ENCODE peak calls at places on chromosomes 16 and 17, in ten cellular contexts. D is HFFc6; B is omental fat pad; C is GM10248; N is CD4-positive, alpha-beta T cell; P is mammary epithelial cell; F is glutamatergic neuron; W is esophagus squamous epithelium; J is MM.1S; Q is AG04450. A is an unnamed sample.

GRCh38 chr17:39276113-39276512 is 50.4 kb upstream of the STAC2 start:
- DNase-seq in Q (no peak), F (no peak), P (no peak), N (no peak), B (no peak), W (no peak), J (no peak), D (no peak), C (no peak), A (no peak)

GRCh38 chr17:39579318-39580081 is 28.2 kb downstream of the NEUROD2 start:
- DNase-seq in W (no peak), Q (no peak), P (no peak), J (no peak), F (no peak), D (no peak), B (no peak), N (no peak), C (no peak), A (no peak)

GRCh38 chr16:47143677-47144558 is at the start of gene NETO2:
- DNase-seq in P (peak), W (no peak), D (peak), C (peak), J (peak), N (peak), F (peak), Q (no peak), B (no peak), A (no peak)

GRCh38 chr17:41486809-41487530 is 2.7 kb downstream of the KRT36 start:
- DNase-seq in N (peak), B (no peak), W (no peak), P (no peak), J (peak), F (no peak), Q (no peak), C (peak), D (no peak), A (no peak)

GRCh38 chr17:53127331-53127730 is 695.4 kb upstream of the KIF2B start:
- DNase-seq in J (no peak), W (no peak), Q (no peak), P (no peak), F (no peak), N (no peak), B (no peak), D (no peak), C (no peak), A (no peak)

GRCh38 chr16:29753516-29753915 is 7.7 kb upstream of the C16orf54 start:
- DNase-seq in D (no peak), P (no peak), C (no peak), B (no peak), Q (no peak), W (no peak), N (no peak), F (no peak), J (no peak), A (no peak)

GRCh38 chr16:77297996-77298637 is 98.9 kb downstream of the SYCE1L start:
- DNase-seq in D (peak), Q (no peak), P (peak), W (no peak), J (no peak), B (no peak), C (no peak), F (no peak), N (no peak), A (peak)

GRCh38 chr16:19885456-19886060 is 910 bp upstream of the GPRC5B start:
- DNase-seq in F (peak), Q (no peak), C (no peak), B (no peak), N (no peak), W (no peak), J (no peak), P (no peak), D (no peak), A (no peak)

GRCh38 chr16:11198817-11199216 is 57.2 kb downstream of the SOCS1 start:
- DNase-seq in N (no peak), F (no peak), C (no peak), D (no peak), B (no peak), Q (no peak), J (no peak), P (peak), W (no peak), A (no peak)

GRCh38 chr17:35148144-35148543 is 527 bp downstream of the UNC45B start:
- DNase-seq in D (no peak), F (no peak), Q (no peak), J (no peak), B (no peak), W (no peak), N (no peak), C (no peak), P (no peak), A (no peak)

GRCh38 chr16:72956124-72957064 is 91.5 kb downstream of the ZFHX3 start:
- DNase-seq in B (no peak), N (no peak), P (no peak), F (no peak), W (no peak), Q (no peak), C (no peak), D (no peak), J (no peak), A (no peak)

GRCh38 chr16:87318158-87318644 is 1.0 kb upstream of the C16orf95 start:
- DNase-seq in J (peak), N (no peak), P (no peak), D (no peak), C (no peak), Q (no peak), F (no peak), W (no peak), B (no peak), A (no peak)

GRCh38 chr17:45223541-45224528 is 2.1 kb downstream of the FMNL1 start:
- DNase-seq in Q (no peak), D (no peak), N (peak), W (no peak), F (no peak), B (no peak), C (no peak), J (peak), P (no peak), A (no peak)

GRCh38 chr17:43879723-43880419 is 27.5 kb downstream of the MPP2 start:
- DNase-seq in D (no peak), C (no peak), Q (no peak), J (no peak), B (no peak), F (no peak), P (no peak), N (no peak), W (no peak), A (no peak)

GRCh38 chr16:66750279-66751134 is 902 bp downstream of the DYNC1LI2 start:
- DNase-seq in B (no peak), Q (no peak), W (no peak), F (no peak), P (peak), N (no peak), J (no peak), D (no peak), C (peak), A (no peak)

GRCh38 chr16:361872-362701 is 8.3 kb downstream of the MRPL28 start:
- DNase-seq in W (no peak), C (peak), B (no peak), N (peak), D (peak), Q (peak), P (peak), F (peak), J (peak), A (peak)

GRCh38 chr16:72099377-72099818 is 5.8 kb downstream of the DHX38 start:
- DNase-seq in B (no peak), C (peak), D (peak), W (no peak), N (peak), J (peak), F (peak), P (peak), Q (no peak), A (peak)

GRCh38 chr17:6843241-6843890 is 11.8 kb upstream of the TEKT1 start:
- DNase-seq in B (no peak), F (no peak), P (peak), D (peak), N (no peak), C (peak), Q (no peak), J (peak), W (no peak), A (peak)

GRCh38 chr17:29566473-29567361 is at the start of gene ABHD15:
- DNase-seq in D (peak), C (peak), Q (no peak), B (peak), W (no peak), N (no peak), J (peak), F (peak), P (peak), A (no peak)

GRCh38 chr17:76063880-76064546 is 8.3 kb downstream of the SRP68 start:
- DNase-seq in N (peak), P (no peak), Q (no peak), C (no peak), J (no peak), B (no peak), D (no peak), W (no peak), F (no peak), A (no peak)

GRCh38 chr17:77098884-77099545 is 41.8 kb upstream of the SEC14L1 start:
- DNase-seq in F (no peak), C (no peak), W (no peak), N (peak), J (no peak), P (peak), Q (peak), D (peak), B (peak), A (peak)

GRCh38 chr17:2958706-2959222 is 104.6 kb downstream of the OR1D5 start:
- DNase-seq in F (no peak), D (no peak), N (no peak), W (no peak), Q (no peak), C (no peak), J (no peak), B (no peak), P (no peak), A (no peak)

GRCh38 chr17:69819316-69820087 is 255.5 kb upstream of the KCNJ16 start:
- DNase-seq in P (no peak), D (peak), F (peak), B (no peak), Q (no peak), C (no peak), J (no peak), W (no peak), N (no peak), A (peak)

GRCh38 chr17:64230551-64231408 is 32.3 kb downstream of the TEX2 start:
- DNase-seq in C (no peak), W (no peak), B (no peak), D (peak), N (no peak), J (no peak), F (no peak), P (peak), Q (peak), A (peak)

GRCh38 chr16:58345574-58346354 is 46.5 kb upstream of the GINS3 start:
- DNase-seq in J (peak), W (no peak), P (no peak), N (no peak), Q (no peak), D (no peak), C (no peak), F (no peak), B (no peak), A (no peak)
- TF ChIP-seq CTCF in J (peak), W (peak), P (peak), N (no peak), Q (peak), D (peak), C (no peak), F (peak), B (no peak), A (no peak)

DNA sequence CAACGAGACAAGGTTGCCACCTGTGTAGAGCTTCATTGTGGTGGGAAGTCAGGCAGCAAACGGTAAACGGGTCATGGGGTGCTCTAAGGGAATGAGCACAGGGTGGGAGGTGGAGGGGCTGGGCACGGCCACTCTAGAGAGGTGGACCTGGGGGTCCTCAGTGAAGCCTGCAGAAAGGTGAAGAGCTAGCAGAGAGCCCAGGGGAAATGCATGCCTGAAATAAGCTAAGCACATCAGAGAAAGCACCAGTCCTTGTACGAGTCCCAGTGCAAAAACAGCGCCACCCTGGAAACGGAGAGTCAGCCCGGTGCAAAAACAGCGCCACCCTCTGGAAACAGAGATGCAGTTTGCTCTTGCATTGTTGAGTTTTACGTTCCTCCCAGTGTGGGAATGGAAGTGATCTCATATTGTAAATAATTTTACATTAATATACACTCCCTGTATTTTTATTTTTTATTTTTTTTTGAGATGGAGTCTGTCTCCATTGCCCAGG is 65.0 kb downstream of the TBC1D16 start:
- DNase-seq in C (no peak), B (no peak), P (peak), Q (no peak), W (no peak), F (peak), D (no peak), J (peak), N (no peak), A (no peak)
- TF ChIP-seq CTCF in C (peak), B (no peak), P (peak), Q (peak), W (peak), F (peak), D (peak), J (peak), N (no peak), A (peak)

GRCh38 chr17:8630802-8631553 is 453 bp upstream of the MYH10 start:
- DNase-seq in B (peak), P (peak), J (peak), F (peak), C (peak), N (peak), Q (peak), W (peak), D (peak), A (peak)
- TF ChIP-seq CTCF in B (no peak), P (peak), J (peak), F (peak), C (peak), N (no peak), Q (peak), W (no peak), D (peak), A (peak)

GRCh38 chr16:88387941-88388627 is 5.3 kb downstream of the ZNF469 start:
- DNase-seq in F (peak), N (no peak), D (no peak), C (no peak), P (peak), W (no peak), Q (no peak), J (no peak), B (no peak), A (no peak)
- TF ChIP-seq CTCF in F (no peak), N (no peak), D (no peak), C (no peak), P (no peak), W (no peak), Q (no peak), J (no peak), B (no peak), A (peak)

DNA sequence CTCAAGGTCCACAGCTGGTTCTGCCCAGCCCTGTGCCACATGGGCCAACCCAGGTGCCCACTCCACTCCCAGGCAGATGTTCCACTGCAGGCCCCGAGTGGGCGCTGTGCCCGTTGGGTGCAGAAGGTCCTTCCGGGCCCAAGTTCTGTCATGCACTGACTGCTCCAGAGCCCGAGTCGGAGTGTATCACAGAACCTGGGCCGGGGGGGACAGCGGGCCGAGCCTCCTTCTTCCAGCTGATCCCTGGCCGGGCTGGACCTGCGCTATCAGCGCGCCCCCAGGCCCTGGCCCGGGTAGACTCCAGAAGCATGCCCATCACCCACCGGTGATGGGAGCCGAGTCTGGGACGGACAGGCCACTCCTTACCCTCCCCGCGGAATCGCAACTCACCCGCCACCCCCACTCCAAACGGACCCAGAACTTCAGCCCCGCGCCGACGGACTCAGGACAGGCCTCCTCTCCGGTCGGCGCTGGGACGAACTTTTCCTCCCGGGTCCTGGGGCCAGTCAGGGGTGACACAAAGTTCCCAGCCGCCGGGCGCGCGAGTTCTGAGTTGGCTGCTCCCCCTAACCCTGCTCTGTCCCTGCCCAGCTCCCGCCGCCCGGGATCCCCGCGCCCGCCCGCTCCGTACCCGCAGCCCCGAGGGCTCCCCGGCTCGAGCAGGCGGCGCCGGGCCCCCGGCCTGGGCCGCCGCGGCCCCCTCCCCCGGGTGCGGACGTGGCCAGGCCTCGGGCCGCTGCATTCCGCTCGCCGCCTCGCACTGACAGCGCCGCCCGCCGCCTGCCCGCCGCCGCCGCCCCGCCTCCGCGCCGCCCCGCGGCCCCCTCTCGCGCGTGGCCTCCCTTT is at the start of gene COPZ2:
- DNase-seq in D (peak), Q (no peak), B (no peak), P (no peak), N (peak), F (peak), C (peak), W (no peak), J (peak), A (no peak)
- TF ChIP-seq CTCF in D (peak), Q (peak), B (no peak), P (peak), N (peak), F (no peak), C (peak), W (peak), J (peak), A (peak)

DNA sequence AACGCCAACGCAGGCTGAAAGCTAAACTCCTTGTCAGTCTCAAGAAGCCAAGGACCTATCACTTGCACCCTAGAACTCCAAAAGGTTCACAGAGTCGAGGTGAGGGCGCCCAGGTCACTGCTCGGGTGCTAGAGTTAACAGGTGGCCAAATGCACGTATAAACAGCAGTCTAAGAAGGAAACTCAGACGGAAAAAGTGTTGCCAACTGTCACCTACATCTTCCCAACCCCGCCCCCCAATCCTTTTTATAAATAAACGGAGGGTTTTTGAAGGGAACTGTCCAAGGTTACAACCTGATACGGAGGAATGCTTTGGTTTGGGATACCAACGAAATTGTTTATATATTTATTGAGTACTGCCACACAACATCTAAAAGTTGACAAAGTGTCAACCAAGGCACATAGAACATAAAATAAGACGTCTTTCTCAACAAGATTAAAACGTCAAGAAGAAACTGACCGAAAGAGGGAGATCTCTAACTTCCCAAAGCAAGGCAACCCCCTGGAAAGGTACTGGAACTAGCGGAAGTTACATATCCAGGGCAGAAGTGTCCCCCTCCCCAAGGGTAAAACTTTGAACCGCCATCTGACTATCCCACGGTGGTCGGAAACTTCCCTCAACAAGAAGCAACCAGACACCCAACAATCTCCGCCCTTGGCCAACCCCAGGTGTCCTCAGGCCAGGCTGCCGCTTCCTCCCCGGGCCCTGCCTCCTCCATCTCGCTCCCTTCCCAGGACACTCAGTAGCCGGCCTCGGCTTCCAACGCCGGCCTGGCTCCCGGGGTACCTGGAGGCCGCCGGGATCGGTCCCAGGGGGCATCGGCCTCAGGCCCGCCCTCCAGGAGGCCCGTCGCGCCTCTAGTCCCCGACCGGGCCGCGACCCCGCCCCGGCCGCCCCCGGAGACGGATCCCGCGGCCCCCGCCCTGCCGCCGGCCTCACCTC is 982 bp downstream of the SPAG9 start:
- DNase-seq in J (peak), Q (no peak), D (peak), F (peak), P (peak), C (peak), B (no peak), N (peak), W (no peak), A (peak)
- TF ChIP-seq CTCF in J (peak), Q (peak), D (peak), F (no peak), P (peak), C (peak), B (no peak), N (no peak), W (no peak), A (peak)